ENCODE peak calls at places on chromosomes 4 and X, in eight cellular contexts. A, F, T, V, L, J, O and N are unnamed samples.

GRCh38 chr4:56843421-56843899 is 22.0 kb upstream of the SPINK2 start:
- DNase-seq in A (no peak), F (no peak), T (no peak), V (no peak), L (no peak), J (no peak), O (no peak), N (no peak)

GRCh38 chrX:103823591-103823990 is 8.5 kb downstream of the RAB9B start:
- DNase-seq in A (no peak), F (no peak), T (no peak), V (no peak), L (no peak), J (no peak), O (no peak), N (no peak)

GRCh38 chr4:24001945-24002640 is 112.2 kb upstream of the PPARGC1A start:
- DNase-seq in A (no peak), F (no peak), T (no peak), V (no peak), L (no peak), J (no peak), O (no peak), N (no peak)

GRCh38 chr4:175369087-175369486 is 443.0 kb downstream of the GPM6A start:
- DNase-seq in A (no peak), F (no peak), T (no peak), V (no peak), L (no peak), J (no peak), O (no peak), N (no peak)

GRCh38 chrX:4379071-4379470 is 665.6 kb upstream of the PRKX start:
- DNase-seq in A (no peak), F (no peak), T (no peak), V (no peak), L (no peak), J (no peak), O (no peak), N (no peak)

GRCh38 chr4:182975806-182976205 is 58.6 kb upstream of the DCTD start:
- DNase-seq in A (no peak), F (no peak), T (peak), V (no peak), L (no peak), J (peak), O (no peak), N (peak)

GRCh38 chr4:33133723-33134122 is 2413.6 kb downstream of the PCDH7 start:
- DNase-seq in A (no peak), F (no peak), T (no peak), V (no peak), L (no peak), J (no peak), O (no peak), N (no peak)

GRCh38 chr4:61309616-61310015 is 109.5 kb downstream of the ADGRL3 start:
- DNase-seq in A (no peak), F (no peak), T (no peak), V (no peak), L (no peak), J (no peak), O (no peak), N (no peak)

GRCh38 chrX:135494453-135494852 is 26.0 kb upstream of the INTS6L start:
- DNase-seq in A (no peak), F (no peak), T (no peak), V (no peak), L (no peak), J (no peak), O (no peak), N (no peak)

GRCh38 chr4:154583230-154583629 is 7.3 kb downstream of the FGA start:
- DNase-seq in A (no peak), F (no peak), T (no peak), V (no peak), L (no peak), J (no peak), O (no peak), N (no peak)

GRCh38 chr4:125323547-125324100 is 8.9 kb downstream of the FAT4 start:
- DNase-seq in A (no peak), F (no peak), T (no peak), V (no peak), L (no peak), J (peak), O (peak), N (no peak)

GRCh38 chrX:71151366-71151765 is 6.7 kb downstream of the NLGN3 start:
- DNase-seq in A (no peak), F (no peak), T (no peak), V (no peak), L (no peak), J (no peak), O (no peak), N (no peak)

GRCh38 chrX:74049126-74049525 is 254.9 kb upstream of the ZCCHC13 start:
- DNase-seq in A (no peak), F (no peak), T (no peak), V (no peak), L (no peak), J (no peak), O (no peak), N (no peak)

GRCh38 chrX:153800746-153801145 is 6.3 kb downstream of the SSR4 start:
- DNase-seq in A (no peak), F (no peak), T (no peak), V (no peak), L (no peak), J (no peak), O (no peak), N (no peak)

GRCh38 chr4:107599841-107600240 is 120.2 kb downstream of the PAPSS1 start:
- DNase-seq in A (no peak), F (no peak), T (no peak), V (no peak), L (no peak), J (no peak), O (no peak), N (no peak)

GRCh38 chrX:110401142-110401541 is 42.5 kb downstream of the RTL9 start:
- DNase-seq in A (peak), F (no peak), T (no peak), V (no peak), L (no peak), J (peak), O (no peak), N (no peak)

GRCh38 chr4:85956296-85956955 is 403.4 kb downstream of the MAPK10 start:
- DNase-seq in A (no peak), F (no peak), T (no peak), V (no peak), L (no peak), J (no peak), O (no peak), N (no peak)

GRCh38 chr4:124000233-124000632 is 603.6 kb downstream of the SPRY1 start:
- DNase-seq in A (no peak), F (no peak), T (no peak), V (no peak), L (no peak), J (no peak), O (no peak), N (no peak)

GRCh38 chrX:129996120-129996519 is 13.7 kb downstream of the BCORL1 start:
- DNase-seq in A (no peak), F (no peak), T (no peak), V (no peak), L (no peak), J (no peak), O (peak), N (no peak)

GRCh38 chr4:159016527-159017137 is 86.2 kb upstream of the RAPGEF2 start:
- DNase-seq in A (peak), F (no peak), T (no peak), V (no peak), L (no peak), J (no peak), O (no peak), N (no peak)

GRCh38 chrX:53087378-53087777 is 5.2 kb downstream of the TSPYL2 start:
- DNase-seq in A (no peak), F (no peak), T (no peak), V (no peak), L (no peak), J (no peak), O (no peak), N (no peak)

GRCh38 chr4:145625677-145626622 is 6.8 kb downstream of the MMAA start:
- DNase-seq in A (no peak), F (no peak), T (no peak), V (no peak), L (no peak), J (no peak), O (no peak), N (no peak)

GRCh38 chr4:123876122-123876521 is 479.5 kb downstream of the SPRY1 start:
- DNase-seq in A (no peak), F (no peak), T (no peak), V (no peak), L (no peak), J (no peak), O (no peak), N (no peak)

GRCh38 chr4:8683462-8683861 is 90.9 kb downstream of the CPZ start:
- DNase-seq in A (no peak), F (no peak), T (no peak), V (no peak), L (no peak), J (no peak), O (no peak), N (no peak)

GRCh38 chrX:50677789-50678188 is 136.2 kb downstream of the SHROOM4 start:
- DNase-seq in A (no peak), F (no peak), T (no peak), V (no peak), L (no peak), J (no peak), O (no peak), N (no peak)

GRCh38 chr4:40693946-40694345 is 55.8 kb upstream of the NSUN7 start:
- DNase-seq in A (no peak), F (no peak), T (no peak), V (no peak), L (no peak), J (no peak), O (no peak), N (no peak)

GRCh38 chr4:82522472-82522871 is 39.3 kb downstream of the TMEM150C start:
- DNase-seq in A (no peak), F (no peak), T (no peak), V (no peak), L (no peak), J (no peak), O (no peak), N (no peak)